ENCODE peak calls at places on chromosomes 2 and 18, in four cellular contexts. One of them, this sample, is unnamed.
A peak's percentile ranks its signal among the peaks of the same experiment; 100 is the strongest.

GRCh38 chr18:45976581-45977373 is 9.6 kb upstream of the EPG5 start:
- DNase-seq in K562: no peak
- DNase-seq in HepG2: no peak
- DNase-seq in GM12878: no peak
- DNase-seq in this sample: no peak

GRCh38 chr18:12278153-12278764 is 24.1 kb downstream of the CIDEA start:
- DNase-seq in HepG2: no peak
- DNase-seq in GM12878: no peak
- DNase-seq in K562: no peak
- DNase-seq in this sample: no peak

GRCh38 chr2:190587106-190587505 is 52.6 kb upstream of the NEMP2 start:
- DNase-seq in GM12878: no peak
- DNase-seq in K562: no peak
- DNase-seq in HepG2: no peak
- DNase-seq in this sample: no peak

GRCh38 chr2:38237311-38237710 is 139.8 kb downstream of the ATL2 start:
- DNase-seq in K562: no peak
- DNase-seq in GM12878: no peak
- DNase-seq in HepG2: no peak
- DNase-seq in this sample: no peak

GRCh38 chr2:64202206-64202864 is 58.1 kb upstream of the PELI1 start:
- DNase-seq in GM12878: peak; percentile 45
- DNase-seq in HepG2: no peak
- DNase-seq in K562: no peak
- DNase-seq in this sample: no peak

GRCh38 chr18:22176282-22176621 is 6.9 kb downstream of the GATA6 start:
- DNase-seq in HepG2: no peak
- DNase-seq in GM12878: no peak
- DNase-seq in K562: no peak
- DNase-seq in this sample: no peak

GRCh38 chr2:134583462-134583861 is 135.3 kb downstream of the TMEM163 start:
- DNase-seq in HepG2: no peak
- DNase-seq in K562: no peak
- DNase-seq in GM12878: no peak
- DNase-seq in this sample: no peak

GRCh38 chr2:165609672-165610071 is 140.2 kb downstream of the CSRNP3 start:
- DNase-seq in K562: no peak
- DNase-seq in HepG2: no peak
- DNase-seq in GM12878: no peak
- DNase-seq in this sample: no peak

GRCh38 chr2:237137626-237138323 is 52.1 kb downstream of the COPS8 start:
- DNase-seq in K562: no peak
- DNase-seq in HepG2: no peak
- DNase-seq in GM12878: no peak
- DNase-seq in this sample: no peak

GRCh38 chr2:95349568-95350319 is 52.6 kb downstream of the KCNIP3 start:
- DNase-seq in HepG2: no peak
- DNase-seq in K562: no peak
- DNase-seq in GM12878: no peak
- DNase-seq in this sample: no peak

GRCh38 chr2:29335391-29335790 is 220.2 kb downstream of the CLIP4 start:
- DNase-seq in HepG2: no peak
- DNase-seq in GM12878: no peak
- DNase-seq in K562: no peak
- DNase-seq in this sample: no peak

GRCh38 chr2:234496442-234496834 is 443 bp downstream of the ARL4C start:
- DNase-seq in GM12878: no peak
- DNase-seq in HepG2: no peak
- DNase-seq in K562: peak; percentile 55
- DNase-seq in this sample: peak; percentile 35

GRCh38 chr18:48851563-48851962 is 99.2 kb downstream of the SMAD7 start:
- DNase-seq in HepG2: no peak
- DNase-seq in K562: no peak
- DNase-seq in GM12878: no peak
- DNase-seq in this sample: no peak

GRCh38 chr18:45753251-45753650 is 29.3 kb downstream of the SLC14A1 start:
- DNase-seq in HepG2: no peak
- DNase-seq in GM12878: no peak
- DNase-seq in K562: no peak
- DNase-seq in this sample: no peak

GRCh38 chr18:54558609-54559585 is 32.1 kb upstream of the DYNAP start:
- DNase-seq in K562: peak; percentile 20
- DNase-seq in GM12878: peak; percentile 11
- DNase-seq in HepG2: peak; percentile 11
- DNase-seq in this sample: no peak
- TF ChIP-seq FOXK2 in K562: no peak
- TF ChIP-seq FOXK2 in GM12878: no peak
- TF ChIP-seq FOXK2 in HepG2: no peak
- TF ChIP-seq FOXK2 in this sample: no peak

GRCh38 chr18:79685971-79686370 is 6.4 kb downstream of the CTDP1 start:
- DNase-seq in GM12878: no peak
- DNase-seq in K562: no peak
- DNase-seq in HepG2: no peak
- DNase-seq in this sample: no peak

GRCh38 chr18:79685281-79685680 is 5.7 kb downstream of the CTDP1 start:
- DNase-seq in K562: no peak
- DNase-seq in HepG2: no peak
- DNase-seq in GM12878: no peak
- DNase-seq in this sample: no peak

GRCh38 chr18:79684787-79685186 is 5.2 kb downstream of the CTDP1 start:
- DNase-seq in GM12878: no peak
- DNase-seq in HepG2: no peak
- DNase-seq in K562: no peak
- DNase-seq in this sample: no peak

GRCh38 chr18:79690071-79690470 is 10.5 kb downstream of the CTDP1 start:
- DNase-seq in HepG2: no peak
- DNase-seq in K562: no peak
- DNase-seq in GM12878: no peak
- DNase-seq in this sample: no peak

DNA sequence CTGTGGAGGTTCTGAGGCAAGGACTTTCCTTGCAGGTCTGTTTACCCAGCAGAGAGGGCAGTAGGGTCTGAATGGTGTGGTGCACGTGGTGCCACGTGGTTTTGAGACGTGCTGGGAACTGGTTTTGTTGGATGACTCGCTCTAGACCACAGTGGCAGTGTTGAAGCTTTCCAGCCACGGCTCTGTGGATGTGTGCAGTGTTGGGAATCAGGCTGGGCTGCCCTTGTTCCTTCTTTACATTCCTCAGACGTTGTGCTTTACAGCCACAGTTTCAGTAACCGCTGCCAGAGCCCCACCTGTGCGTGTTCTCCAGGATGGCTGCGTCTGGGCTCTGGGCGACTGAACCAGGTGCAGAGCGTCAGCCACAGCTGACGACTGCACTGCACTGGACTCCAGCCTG is 8.2 kb downstream of the CTDP1 start:
- DNase-seq in K562: no peak
- DNase-seq in HepG2: no peak
- DNase-seq in GM12878: no peak
- DNase-seq in this sample: no peak
- TF ChIP-seq SP1 in K562: no peak
- TF ChIP-seq SP1 in HepG2: no peak
- TF ChIP-seq SP1 in GM12878: no peak
- TF ChIP-seq SP1 in this sample: no peak

GRCh38 chr2:238586931-238587775 is 160.4 kb downstream of the ASB1 start:
- DNase-seq in GM12878: no peak
- DNase-seq in K562: no peak
- DNase-seq in HepG2: no peak
- DNase-seq in this sample: no peak

GRCh38 chr2:238584617-238585016 is 157.9 kb downstream of the ASB1 start:
- DNase-seq in HepG2: no peak
- DNase-seq in K562: no peak
- DNase-seq in GM12878: no peak
- DNase-seq in this sample: no peak

GRCh38 chr2:238587776-238588660 is 161.3 kb downstream of the ASB1 start:
- DNase-seq in HepG2: no peak
- DNase-seq in GM12878: no peak
- DNase-seq in K562: no peak
- DNase-seq in this sample: no peak

GRCh38 chr2:238589591-238590460 is 163.1 kb downstream of the ASB1 start:
- DNase-seq in K562: no peak
- DNase-seq in HepG2: no peak
- DNase-seq in GM12878: no peak
- DNase-seq in this sample: no peak

GRCh38 chr2:238585836-238586821 is 159.4 kb downstream of the ASB1 start:
- DNase-seq in GM12878: no peak
- DNase-seq in K562: no peak
- DNase-seq in HepG2: no peak
- DNase-seq in this sample: no peak
- TF ChIP-seq FOXM1 in GM12878: no peak
- TF ChIP-seq FOXM1 in K562: no peak
- TF ChIP-seq FOXM1 in HepG2: no peak
- TF ChIP-seq FOXM1 in this sample: no peak

DNA sequence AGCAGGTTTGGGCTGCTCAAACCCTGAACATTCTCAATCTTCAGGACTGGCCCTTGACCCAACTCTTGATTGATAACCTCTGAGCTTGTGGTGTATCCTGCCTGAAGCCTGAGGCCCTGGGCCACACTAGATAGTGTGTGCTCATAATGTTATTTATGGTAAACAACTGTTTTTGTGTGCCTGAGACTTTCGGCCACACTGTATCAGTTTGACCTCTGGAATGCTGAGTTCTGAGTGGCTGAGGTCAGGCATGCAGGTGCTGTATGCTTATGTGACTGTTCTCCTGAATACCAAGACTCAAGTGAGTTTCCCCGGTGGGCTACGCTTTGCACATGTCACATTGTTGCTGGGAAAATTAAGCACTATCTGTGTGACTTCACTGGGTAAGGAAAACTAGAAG is 82.2 kb upstream of the RMP24 start:
- DNase-seq in HepG2: no peak
- DNase-seq in K562: no peak
- DNase-seq in GM12878: no peak
- DNase-seq in this sample: no peak
- TF ChIP-seq FOXK2 in HepG2: no peak
- TF ChIP-seq FOXK2 in K562: no peak
- TF ChIP-seq FOXK2 in GM12878: no peak
- TF ChIP-seq FOXK2 in this sample: no peak

DNA sequence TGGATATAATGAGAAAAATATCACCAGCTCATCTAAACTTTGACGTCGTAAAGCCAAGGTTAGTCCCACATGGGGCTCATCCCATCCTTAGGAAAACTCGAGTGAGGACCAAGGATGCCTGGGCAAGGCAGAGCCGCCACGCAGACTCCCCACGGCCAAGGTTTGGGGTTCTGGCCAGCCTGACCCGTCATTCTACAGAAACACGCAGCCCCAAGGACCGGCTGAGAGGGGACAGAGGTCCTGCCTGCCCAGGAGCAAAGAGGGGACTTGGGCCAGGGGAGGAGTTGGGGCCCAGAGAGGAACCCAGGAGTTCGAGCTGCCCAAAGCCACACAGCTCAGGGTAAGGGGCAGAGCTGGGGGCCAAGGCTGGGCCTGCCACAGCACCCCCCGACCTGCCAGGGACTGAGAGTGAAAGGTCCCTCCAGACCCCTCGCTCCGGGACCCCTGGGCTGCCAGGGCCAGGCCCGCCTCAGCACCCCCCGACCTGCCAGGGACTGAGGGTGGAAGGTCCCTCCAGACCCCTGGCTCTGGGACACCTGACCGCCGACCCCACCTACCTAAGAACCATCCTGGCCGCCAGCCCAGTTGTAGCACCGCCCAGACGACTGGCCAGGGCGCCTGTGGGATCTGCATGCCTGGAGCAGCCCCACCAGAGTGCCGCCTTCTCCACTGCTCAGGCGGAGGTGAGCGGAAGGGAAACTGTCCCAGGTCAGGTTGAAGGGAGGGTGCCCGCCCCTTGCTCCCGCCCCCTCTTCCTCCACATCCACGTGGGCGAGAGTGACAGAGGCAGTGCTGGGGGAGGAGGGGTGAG is at the start of gene PDCD1:
- DNase-seq in HepG2: peak; percentile 31
- DNase-seq in K562: peak; percentile 84
- DNase-seq in GM12878: no peak
- DNase-seq in this sample: no peak
- TF ChIP-seq SP1 in HepG2: no peak
- TF ChIP-seq SP1 in K562: no peak
- TF ChIP-seq SP1 in GM12878: no peak
- TF ChIP-seq SP1 in this sample: no peak

GRCh38 chr2:97995734-97996624 is at the start of gene TMEM131:
- DNase-seq in GM12878: peak; percentile 74
- DNase-seq in HepG2: peak; percentile 88
- DNase-seq in K562: peak; percentile 95
- DNase-seq in this sample: peak; percentile 95

GRCh38 chr2:97995026-97995733 is 568 bp downstream of the TMEM131 start:
- DNase-seq in GM12878: peak; percentile 70
- DNase-seq in HepG2: peak; percentile 30
- DNase-seq in K562: peak; percentile 75
- DNase-seq in this sample: peak; percentile 58

GRCh38 chr2:97993926-97994325 is 1.8 kb downstream of the TMEM131 start:
- DNase-seq in GM12878: no peak
- DNase-seq in HepG2: no peak
- DNase-seq in K562: no peak
- DNase-seq in this sample: no peak

GRCh38 chr2:97991081-97991856 is 4.5 kb downstream of the TMEM131 start:
- DNase-seq in HepG2: no peak
- DNase-seq in K562: no peak
- DNase-seq in GM12878: no peak
- DNase-seq in this sample: no peak

DNA sequence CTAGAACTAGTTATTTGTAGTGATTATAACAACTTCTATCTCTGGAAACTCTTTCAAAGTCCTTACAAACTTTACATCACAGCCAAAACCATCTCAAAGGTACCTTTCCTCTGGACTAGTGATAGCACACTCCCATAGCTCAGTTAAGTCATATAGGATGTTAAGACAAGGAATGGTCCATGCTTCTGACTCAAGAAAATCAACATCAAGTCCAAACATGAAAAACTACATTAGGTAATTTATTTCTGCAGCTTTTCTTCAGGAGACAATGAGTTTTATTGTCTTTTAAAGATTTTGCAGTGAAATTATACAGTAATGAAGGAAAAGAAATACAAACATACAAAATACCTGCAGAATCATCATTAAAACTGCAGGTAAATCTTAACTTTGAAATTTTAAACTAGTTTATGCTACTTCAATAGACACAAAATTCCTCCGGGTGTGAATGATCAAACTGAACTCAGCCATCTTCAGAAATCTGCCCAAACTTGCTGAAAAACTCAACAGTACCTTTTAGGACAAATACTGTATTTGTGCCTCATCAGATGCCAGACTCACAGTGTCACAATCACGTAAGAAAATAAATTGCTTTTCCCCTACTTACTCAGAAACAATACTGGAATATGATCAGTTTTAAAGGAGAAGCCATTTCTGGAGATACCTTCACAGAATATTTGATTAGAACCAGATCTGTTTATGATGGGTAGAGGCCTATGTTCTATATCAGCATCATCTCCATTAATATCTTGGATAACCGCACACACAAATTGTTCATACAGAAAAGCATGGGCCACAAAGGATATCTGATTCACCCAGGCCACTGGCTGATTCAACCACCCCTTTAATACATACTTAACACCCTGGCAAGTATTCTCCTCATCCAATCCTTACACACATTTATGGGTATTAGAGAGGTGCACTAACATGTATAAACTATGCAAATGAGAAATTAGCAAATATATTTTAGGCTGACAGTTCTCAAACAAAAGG is 2.6 kb downstream of the TMEM131 start:
- DNase-seq in GM12878: no peak
- DNase-seq in HepG2: no peak
- DNase-seq in K562: no peak
- DNase-seq in this sample: no peak
- TF ChIP-seq FOXM1 in GM12878: no peak
- TF ChIP-seq FOXM1 in HepG2: no peak
- TF ChIP-seq FOXM1 in K562: no peak
- TF ChIP-seq FOXM1 in this sample: no peak